ENCODE peak calls at places on chromosomes 1 and 21, in four cellular contexts. E is mesothelial cell of epicardium, D is kidney epithelial cell, G is osteocyte. W is an unnamed sample.

GRCh38 chr1:198903203-198903602 is 264.4 kb downstream of the PTPRC start:
- DNase-seq in E (no peak), D (no peak), G (no peak), W (no peak)

GRCh38 chr21:45018131-45019075 is 56.0 kb upstream of the ADARB1 start:
- DNase-seq in E (no peak), D (no peak), G (no peak), W (no peak)

GRCh38 chr1:52402860-52403240 is 1.4 kb downstream of the ORC1 start:
- DNase-seq in E (no peak), D (peak; percentile 19), G (no peak), W (no peak)

GRCh38 chr1:23814016-23814415 is 11.2 kb downstream of the HMGCL start:
- DNase-seq in E (no peak), D (no peak), G (no peak), W (no peak)

GRCh38 chr1:94827434-94827833 is 7.3 kb downstream of the SLC44A3 start:
- DNase-seq in E (no peak), D (no peak), G (no peak), W (no peak)

GRCh38 chr1:198686069-198686728 is 47.4 kb downstream of the PTPRC start:
- DNase-seq in E (no peak), D (no peak), G (no peak), W (no peak)

GRCh38 chr1:186994816-186995361 is 166.1 kb downstream of the PLA2G4A start:
- DNase-seq in E (no peak), D (no peak), G (no peak), W (no peak)

GRCh38 chr1:66495490-66495889 is 38.5 kb upstream of the SGIP1 start:
- DNase-seq in E (no peak), D (no peak), G (no peak), W (no peak)

GRCh38 chr1:113913887-113914664 is 8.9 kb downstream of the DCLRE1B start:
- DNase-seq in E (no peak), D (no peak), G (no peak), W (no peak)

GRCh38 chr21:44762221-44763049 is 39.2 kb downstream of the UBE2G2 start:
- DNase-seq in E (peak; percentile 28), D (no peak), G (peak; percentile 66), W (no peak)

GRCh38 chr1:36224537-36225297 is 474 bp downstream of the THRAP3 start:
- DNase-seq in E (no peak), D (no peak), G (peak; percentile 91), W (peak; percentile 73)

GRCh38 chr1:1088801-1089680 is 14.9 kb upstream of the RNF223 start:
- DNase-seq in E (peak; percentile 36), D (no peak), G (peak; percentile 84), W (no peak)

GRCh38 chr1:197526736-197527371 is 248.4 kb downstream of the DENND1B start:
- DNase-seq in E (no peak), D (no peak), G (no peak), W (no peak)

GRCh38 chr1:241603626-241604337 is 36.4 kb downstream of the CHML start:
- DNase-seq in E (no peak), D (no peak), G (no peak), W (no peak)

W was measured in D721Med.